ENCODE peak calls at places on chromosomes 4 and X, in four cellular contexts. M is activated naive CD4-positive, alpha-beta T cell treated with Interleukin-2 at 50 U/mL for 16 hours; J is upper lobe of right lung; Q is NCI-H1694 treated with DMSO at 0.1 percent for 48 hours. Y is an unnamed sample.

GRCh38 chrX:93673869-93674271 is at the start of gene FAM133A:
- DNase-seq in J (no peak), Q (peak), M (no peak), Y (peak)

GRCh38 chr4:138290803-138291202 is 48.7 kb upstream of the SLC7A11 start:
- DNase-seq in M (no peak), Q (no peak), J (no peak), Y (no peak)

GRCh38 chr4:19494958-19495357 is 756.7 kb upstream of the SLIT2 start:
- DNase-seq in J (no peak), Q (no peak), M (no peak), Y (no peak)

GRCh38 chr4:38366451-38366850 is 297.5 kb upstream of the KLF3 start:
- DNase-seq in M (no peak), J (no peak), Q (no peak), Y (no peak)

GRCh38 chr4:75069493-75070074 is 136.7 kb downstream of the PARM1 start:
- DNase-seq in J (no peak), M (no peak), Q (no peak), Y (no peak)

GRCh38 chrX:140141444-140142029 is 176.2 kb upstream of the CXorf66 start:
- DNase-seq in J (no peak), M (peak), Q (peak), Y (peak)

GRCh38 chr4:47334597-47335185 is 128.8 kb downstream of the COMMD8 start:
- DNase-seq in J (no peak), M (no peak), Q (no peak), Y (no peak)

GRCh38 chr4:8911311-8912088 is 39.9 kb upstream of the HMX1 start:
- DNase-seq in M (no peak), J (peak), Q (no peak), Y (peak)

GRCh38 chrX:70044541-70045245 is 5.0 kb downstream of the AWAT2 start:
- DNase-seq in Q (no peak), M (no peak), J (no peak), Y (no peak)

GRCh38 chrX:11474576-11474975 is 181.4 kb downstream of the AMELX start:
- DNase-seq in M (no peak), J (no peak), Q (no peak), Y (no peak)

GRCh38 chr4:34009951-34010350 is 2234.4 kb downstream of the ARAP2 start:
- DNase-seq in Q (no peak), J (no peak), M (no peak), Y (no peak)

GRCh38 chr4:36502350-36502749 is 220.9 kb downstream of the DTHD1 start:
- DNase-seq in Q (no peak), J (no peak), M (no peak), Y (no peak)

GRCh38 chr4:70721747-70722146 is at the start of gene RUFY3:
- DNase-seq in M (no peak), J (no peak), Q (peak), Y (peak)

GRCh38 chr4:88059781-88060180 is 52.3 kb downstream of the PKD2 start:
- DNase-seq in M (no peak), J (no peak), Q (no peak), Y (no peak)

GRCh38 chr4:156766846-156767245 is 204.8 kb downstream of the PDGFC start:
- DNase-seq in J (no peak), Q (no peak), M (no peak), Y (no peak)

GRCh38 chr4:140047781-140048180 is 106.2 kb downstream of the MAML3 start:
- DNase-seq in M (no peak), J (no peak), Q (no peak), Y (no peak)

GRCh38 chr4:15649914-15650545 is 5.1 kb downstream of the FBXL5 start:
- DNase-seq in J (no peak), M (peak), Q (peak), Y (peak)

GRCh38 chr4:185144601-185145240 is 1.7 kb downstream of the SLC25A4 start:
- DNase-seq in Q (no peak), M (no peak), J (no peak), Y (no peak)

Y was measured in cerebellum.